ENCODE peak calls at places on chromosome 15, in four cellular contexts. B is K562, Z is endothelial cell of umbilical vein, E is HCT116. S is an unnamed sample.

GRCh38 chr15:71153823-71154524 is 38.7 kb downstream of the THSD4 start:
- DNase-seq in E (no peak), B (no peak), Z (no peak), S (no peak)

GRCh38 chr15:100943074-100943473 is 23.9 kb downstream of the LRRK1 start:
- DNase-seq in E (no peak), B (no peak), Z (no peak), S (no peak)

GRCh38 chr15:49718234-49718633 is 97.4 kb downstream of the DTWD1 start:
- DNase-seq in B (no peak), Z (no peak), E (no peak), S (no peak)

GRCh38 chr15:101675796-101676582 is 23.8 kb upstream of the TM2D3 start:
- DNase-seq in B (no peak), Z (peak; percentile 7), E (no peak), S (no peak)

GRCh38 chr15:84749111-84749991 is 959 bp downstream of the ZNF592 start:
- DNase-seq in Z (peak; percentile 45), E (no peak), B (peak; percentile 42), S (no peak)

GRCh38 chr15:70521576-70522322 is 241.6 kb downstream of the UACA start:
- DNase-seq in B (no peak), Z (no peak), E (no peak), S (no peak)

GRCh38 chr15:62934236-62934971 is 108.1 kb upstream of the TPM1 start:
- DNase-seq in B (no peak), E (no peak), Z (no peak), S (no peak)

GRCh38 chr15:78432664-78433063 is 5.4 kb upstream of the IREB2 start:
- DNase-seq in B (no peak), E (no peak), Z (no peak), S (no peak)

GRCh38 chr15:41791970-41792637 is 17.8 kb downstream of the MAPKBP1 start:
- DNase-seq in Z (no peak), B (no peak), E (no peak), S (no peak)

GRCh38 chr15:84703808-84704207 is 12.1 kb downstream of the SEC11A start:
- DNase-seq in E (no peak), B (no peak), Z (no peak), S (no peak)

GRCh38 chr15:101046826-101047225 is 127.7 kb downstream of the LRRK1 start:
- DNase-seq in B (no peak), E (no peak), Z (no peak), S (no peak)

GRCh38 chr15:35455201-35455600 is 90.8 kb downstream of the DPH6 start:
- DNase-seq in E (no peak), B (no peak), Z (no peak), S (no peak)

GRCh38 chr15:75725719-75726607 is 13.3 kb upstream of the CSPG4 start:
- DNase-seq in E (no peak), B (no peak), Z (no peak), S (no peak)

GRCh38 chr15:58465070-58465469 is 33.3 kb downstream of the LIPC start:
- DNase-seq in E (no peak), B (no peak), Z (no peak), S (no peak)

DNA sequence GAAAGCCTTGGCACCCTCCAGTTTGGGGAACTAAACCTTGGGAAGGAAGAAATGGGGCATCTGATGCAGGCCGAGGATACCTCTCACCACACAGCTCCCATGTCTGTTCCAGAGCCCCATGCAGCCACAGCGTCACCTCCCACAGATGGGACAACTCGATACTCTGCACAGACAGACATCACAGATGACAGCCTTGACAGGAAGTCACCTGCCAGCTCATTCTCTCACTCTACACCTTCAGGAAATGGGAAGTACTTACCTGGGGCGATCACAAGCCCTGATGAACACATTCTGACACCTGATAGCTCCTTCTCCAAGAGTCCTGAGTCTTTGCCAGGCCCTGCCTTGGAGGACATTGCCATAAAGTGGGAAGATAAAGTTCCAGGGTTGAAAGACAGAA is 7.7 kb downstream of the MAP1A start:
- DNase-seq in E (no peak), Z (no peak), B (peak; percentile 5), S (no peak)
- H3K27ac ChIP-seq in E (no peak overlapping the region), Z (no peak overlapping the region), B (no peak overlapping the region), S (no peak overlapping the region)

DNA sequence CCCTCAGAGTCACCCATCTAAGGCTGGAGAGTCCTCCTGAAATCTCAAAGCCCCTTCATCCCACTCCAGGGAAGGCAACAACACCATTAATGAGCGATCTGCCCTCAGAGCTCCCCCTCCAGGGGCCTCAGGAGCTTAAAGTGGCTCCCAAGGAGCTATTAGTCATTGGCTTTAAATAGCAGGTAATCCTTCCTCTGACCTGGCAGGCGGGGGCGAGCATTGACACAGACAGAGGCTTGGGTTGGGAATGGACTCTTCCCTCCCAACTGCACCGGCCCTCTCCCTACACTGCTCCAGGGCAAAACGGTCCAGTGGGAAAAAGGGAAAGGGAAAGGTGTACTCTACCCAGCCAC is 1.4 kb downstream of the MFGE8 start:
- DNase-seq in Z (no peak), B (peak; percentile 58), E (no peak), S (no peak)
- TF ChIP-seq POLR2AphosphoS5 in Z (no peak), B (no peak), E (peak; percentile 68), S (peak; percentile 19)

GRCh38 chr15:37095993-37096877 is 4.1 kb downstream of the MEIS2 start:
- DNase-seq in Z (peak; percentile 56), E (no peak), B (no peak), S (no peak)

GRCh38 chr15:37095197-37095992 is 5.0 kb downstream of the MEIS2 start:
- DNase-seq in Z (peak; percentile 58), E (no peak), B (no peak), S (no peak)

GRCh38 chr15:37093480-37094410 is 6.6 kb downstream of the MEIS2 start:
- DNase-seq in B (no peak), Z (no peak), E (no peak), S (no peak)

GRCh38 chr15:37096878-37097568 is 3.3 kb downstream of the MEIS2 start:
- DNase-seq in B (no peak), E (no peak), Z (peak; percentile 62), S (no peak)

DNA sequence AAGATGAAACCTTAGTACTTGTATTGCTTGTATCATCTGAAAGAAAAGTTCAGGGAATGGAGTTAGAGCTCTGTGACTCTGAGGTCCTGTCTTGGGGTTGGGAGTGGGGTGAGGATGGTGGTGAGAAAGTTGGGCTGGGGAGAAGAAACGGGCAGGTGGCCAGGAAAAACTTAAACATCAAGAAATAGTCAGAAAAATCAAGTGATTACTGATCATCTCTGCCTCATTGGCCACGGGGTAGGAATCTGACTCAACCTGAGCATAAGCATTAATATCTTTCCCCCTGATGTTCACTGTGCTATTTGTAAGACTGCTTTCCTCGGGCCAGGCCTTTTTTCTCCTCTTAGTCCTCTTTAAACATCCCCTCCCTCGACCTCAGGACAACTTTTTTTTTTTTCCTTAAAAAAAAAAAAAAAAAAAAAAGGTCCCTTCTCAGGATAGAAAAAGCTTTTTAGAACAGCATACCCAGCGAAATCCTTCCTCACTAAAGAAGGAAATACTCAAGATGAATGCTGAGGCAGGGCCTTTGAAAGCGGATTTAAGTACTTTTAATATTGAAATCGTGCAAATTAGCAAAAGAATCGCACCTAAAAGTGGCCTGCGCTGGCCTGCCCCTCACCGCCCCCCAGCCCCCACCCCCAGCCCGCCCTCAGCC is 5.7 kb downstream of the MEIS2 start:
- DNase-seq in Z (peak; percentile 35), E (no peak), B (no peak), S (no peak)
- H3K27ac ChIP-seq in Z (no peak overlapping the region), E (no peak overlapping the region), B (no peak overlapping the region), S (no peak overlapping the region)

GRCh38 chr15:65069179-65069578 is 1.4 kb upstream of the RASL12 start:
- DNase-seq in B (no peak), Z (no peak), E (no peak), S (no peak)
- TF ChIP-seq POLR2AphosphoS5 in B (no peak), Z (no peak), E (no peak), S (no peak)

GRCh38 chr15:91946075-91946474 is 92.6 kb downstream of the SLCO3A1 start:
- DNase-seq in E (no peak), Z (no peak), B (no peak), S (no peak)

GRCh38 chr15:91947370-91947769 is 93.9 kb downstream of the SLCO3A1 start:
- DNase-seq in E (no peak), B (no peak), Z (no peak), S (no peak)

GRCh38 chr15:91945385-91945784 is 91.9 kb downstream of the SLCO3A1 start:
- DNase-seq in Z (no peak), E (no peak), B (no peak), S (no peak)

GRCh38 chr15:91948001-91948608 is 94.6 kb downstream of the SLCO3A1 start:
- DNase-seq in B (no peak), Z (no peak), E (no peak), S (no peak)

GRCh38 chr15:91946914-91947313 is 93.4 kb downstream of the SLCO3A1 start:
- DNase-seq in E (no peak), B (no peak), Z (no peak), S (no peak)
- H3K27ac ChIP-seq in E (no peak overlapping the region), B (no peak overlapping the region), Z (no peak overlapping the region), S (peak overlapping the region; percentile 51)

GRCh38 chr15:60387321-60387720 is 10.5 kb downstream of the ANXA2 start:
- DNase-seq in B (no peak), Z (no peak), E (no peak), S (no peak)

GRCh38 chr15:60383008-60383694 is 14.6 kb downstream of the ANXA2 start:
- DNase-seq in B (no peak), E (no peak), Z (no peak), S (no peak)

GRCh38 chr15:60384052-60384451 is 13.7 kb downstream of the ANXA2 start:
- DNase-seq in Z (peak; percentile 80), B (no peak), E (no peak), S (no peak)

GRCh38 chr15:60384526-60385127 is 13.2 kb downstream of the ANXA2 start:
- DNase-seq in B (no peak), E (no peak), Z (no peak), S (no peak)

DNA sequence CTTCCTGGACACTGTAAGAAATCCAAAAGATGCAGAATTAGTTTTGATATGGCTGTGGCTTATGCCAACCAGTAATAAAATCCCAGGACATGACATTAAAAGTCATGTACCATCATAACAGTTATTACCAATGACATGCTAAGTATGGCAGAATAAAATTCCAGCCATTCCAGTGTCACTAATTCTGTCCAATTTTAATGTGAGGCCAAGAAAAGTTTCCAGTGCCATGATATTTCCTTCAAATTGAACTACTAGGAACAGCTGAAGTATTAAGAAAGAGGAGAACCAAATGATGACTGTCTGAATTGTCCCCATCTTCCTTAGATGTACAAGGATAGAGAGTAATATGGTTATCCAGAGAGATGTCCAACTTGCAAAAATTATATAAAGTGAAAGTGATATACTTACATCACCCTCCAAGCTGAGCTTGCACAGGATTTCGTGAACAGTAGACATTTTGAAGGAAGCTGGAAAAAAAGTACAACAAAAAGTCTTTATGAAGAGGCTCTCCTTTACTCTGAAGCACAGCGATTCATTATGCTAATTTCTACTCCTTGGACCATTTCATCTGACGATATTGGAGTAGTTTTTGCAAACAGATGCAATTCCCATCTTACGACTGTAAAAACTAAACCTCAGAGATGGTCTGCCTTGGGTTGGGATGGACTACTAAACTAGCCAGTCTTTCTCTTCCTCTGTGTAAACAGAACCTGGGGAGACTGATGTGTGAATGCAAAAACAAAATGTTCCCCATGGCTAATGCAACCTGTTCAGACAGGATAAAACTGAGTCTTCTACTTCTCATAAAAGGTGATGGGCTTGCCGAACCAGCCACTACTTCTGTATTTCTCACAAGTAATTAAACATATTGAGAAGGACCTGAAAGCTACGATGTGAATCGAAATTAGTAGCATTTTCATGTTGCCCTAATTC is 11.9 kb downstream of the ANXA2 start:
- DNase-seq in Z (no peak), B (no peak), E (no peak), S (no peak)
- TF ChIP-seq POLR2AphosphoS5 in Z (no peak), B (no peak), E (no peak), S (peak; percentile 4)

GRCh38 chr15:99733268-99734039 is at the start of gene LYSMD4:
- DNase-seq in E (peak; percentile 84), Z (peak; percentile 93), B (peak; percentile 89), S (peak; percentile 60)
- H3K27ac ChIP-seq in E (peak within 1 kb of the TSS; percentile 59), Z (peak within 1 kb of the TSS; percentile 21), B (peak within 1 kb of the TSS; percentile 63), S (peak within 1 kb of the TSS; percentile 86)

S was measured in Panc1.